ENCODE peak calls at places on chromosome X, in nine cellular contexts. J is AG04450, V is astrocyte of the spinal cord, Y is AG04449, L is right lobe of liver, R is WERI-Rb-1, U is tibial nerve, F is foreskin fibroblast, G is adrenal gland. A is an unnamed sample.

GRCh38 chrX:42189601-42190000 is 266.2 kb upstream of the CASK start:
- DNase-seq in G (no peak), V (peak; percentile 17), Y (no peak), R (no peak), F (no peak), U (no peak), L (no peak), J (no peak), A (no peak)

GRCh38 chrX:39212456-39212855 is 411.2 kb downstream of the MID1IP1 start:
- DNase-seq in F (no peak), R (no peak), U (no peak), G (no peak), J (no peak), V (no peak), L (no peak), Y (no peak), A (no peak)

GRCh38 chrX:9997524-9997923 is 30.4 kb downstream of the CLDN34 start:
- DNase-seq in L (no peak), V (no peak), Y (no peak), R (no peak), G (no peak), U (no peak), J (no peak), F (no peak), A (no peak)

GRCh38 chrX:10579753-10580060 is 40.7 kb downstream of the MID1 start:
- DNase-seq in Y (no peak), F (peak; percentile 57), G (no peak), J (no peak), R (no peak), U (no peak), V (peak; percentile 81), L (no peak), A (no peak)

GRCh38 chrX:124212622-124213021 is 119.8 kb upstream of the TEX13D start:
- DNase-seq in Y (no peak), U (no peak), V (no peak), G (no peak), L (no peak), J (no peak), F (no peak), R (no peak), A (no peak)

GRCh38 chrX:80021611-80022010 is 7.1 kb downstream of the TBX22 start:
- DNase-seq in Y (no peak), U (no peak), R (no peak), L (no peak), F (no peak), V (no peak), G (no peak), J (no peak), A (no peak)

GRCh38 chrX:65750674-65751469 is 83.4 kb downstream of the MSN start:
- DNase-seq in L (no peak), Y (no peak), G (no peak), U (no peak), F (no peak), R (no peak), V (no peak), J (no peak), A (no peak)

GRCh38 chrX:13938766-13939530 is 90.7 kb downstream of the GEMIN8 start:
- DNase-seq in Y (no peak), L (no peak), F (no peak), G (no peak), J (no peak), U (no peak), V (no peak), R (peak; percentile 68), A (no peak)

GRCh38 chrX:22041931-22042530 is 9.9 kb downstream of the PHEX start:
- DNase-seq in G (no peak), J (no peak), L (no peak), F (peak; percentile 14), R (no peak), Y (no peak), V (no peak), U (no peak), A (no peak)

GRCh38 chrX:7985568-7985967 is 58.4 kb upstream of the PNPLA4 start:
- DNase-seq in V (peak; percentile 35), U (no peak), J (no peak), G (no peak), Y (no peak), L (no peak), F (peak; percentile 43), R (no peak), A (no peak)

GRCh38 chrX:9862953-9863352 is 76.7 kb downstream of the SHROOM2 start:
- DNase-seq in G (no peak), J (no peak), V (no peak), F (no peak), Y (no peak), L (no peak), U (no peak), R (no peak), A (no peak)

GRCh38 chrX:95703696-95704095 is 980.9 kb upstream of the DIAPH2 start:
- DNase-seq in J (peak; percentile 2), F (peak; percentile 25), U (no peak), L (no peak), Y (no peak), V (peak; percentile 15), R (no peak), G (no peak), A (no peak)

GRCh38 chrX:8845060-8845459 is 43.9 kb upstream of the FAM9A start:
- DNase-seq in R (no peak), L (no peak), Y (no peak), U (no peak), F (peak; percentile 63), V (peak; percentile 73), G (no peak), J (peak; percentile 24), A (peak; percentile 59)

GRCh38 chrX:134836497-134836968 is 154.3 kb upstream of the SMIM10 start:
- DNase-seq in U (no peak), L (no peak), V (peak; percentile 14), R (no peak), Y (no peak), F (peak; percentile 58), G (no peak), J (no peak), A (peak; percentile 7)

GRCh38 chrX:70480660-70481018 is 36.0 kb downstream of the DLG3 start:
- DNase-seq in R (peak; percentile 39), J (no peak), F (no peak), G (no peak), Y (no peak), U (no peak), V (no peak), L (no peak), A (no peak)

GRCh38 chrX:77788050-77788449 is 2.0 kb upstream of the ATRX start:
- DNase-seq in U (peak; percentile 21), G (peak; percentile 26), F (peak; percentile 50), J (no peak), V (no peak), R (no peak), Y (no peak), L (no peak), A (no peak)

GRCh38 chrX:21004835-21005234 is 369.4 kb upstream of the CNKSR2 start:
- DNase-seq in J (no peak), U (no peak), L (no peak), R (no peak), G (no peak), Y (no peak), F (peak; percentile 0), V (no peak), A (no peak)

GRCh38 chrX:139750390-139750789 is 42.4 kb upstream of the MCF2 start:
- DNase-seq in J (no peak), V (no peak), R (no peak), U (no peak), F (no peak), Y (no peak), G (no peak), L (no peak), A (no peak)

GRCh38 chrX:68686684-68687045 is 39.2 kb downstream of the STARD8 start:
- DNase-seq in R (peak; percentile 17), L (no peak), U (peak; percentile 35), V (peak; percentile 24), J (no peak), Y (no peak), G (no peak), F (peak; percentile 14), A (no peak)
- H3K4me3 ChIP-seq in R (peak overlapping the region; percentile 34), L (peak overlapping the region; percentile 33), U (peak overlapping the region; percentile 54), V (peak overlapping the region; percentile 29), J (peak overlapping the region; percentile 49), Y (peak overlapping the region; percentile 46), G (no peak overlapping the region), F (peak overlapping the region; percentile 41), A (peak overlapping the region; percentile 36)

GRCh38 chrX:150514462-150514861 is 54.0 kb upstream of the MTM1 start:
- DNase-seq in J (no peak), R (no peak), L (no peak), Y (no peak), U (no peak), G (no peak), V (no peak), F (no peak), A (no peak)
- TF ChIP-seq CTCF in J (no peak), R (no peak), L (no peak), Y (no peak), U (no peak), G (no peak), V (no peak), F (no peak), A (no peak)

GRCh38 chrX:120457766-120458180 is 11.3 kb downstream of the LAMP2 start:
- DNase-seq in V (peak; percentile 84), G (no peak), L (no peak), R (no peak), F (peak; percentile 83), Y (peak; percentile 52), U (no peak), J (peak; percentile 21), A (peak; percentile 38)

GRCh38 chrX:120456973-120457372 is 12.1 kb downstream of the LAMP2 start:
- DNase-seq in F (peak; percentile 46), J (no peak), V (peak; percentile 47), Y (no peak), G (no peak), U (no peak), R (no peak), L (no peak), A (peak; percentile 26)

GRCh38 chrX:120462370-120462769 is 6.7 kb downstream of the LAMP2 start:
- DNase-seq in F (no peak), Y (no peak), G (no peak), L (no peak), V (no peak), R (no peak), U (no peak), J (no peak), A (no peak)

GRCh38 chrX:120463241-120463640 is 5.9 kb downstream of the LAMP2 start:
- DNase-seq in G (no peak), F (peak; percentile 57), J (no peak), Y (no peak), V (peak; percentile 39), L (no peak), U (peak; percentile 40), R (no peak), A (no peak)

GRCh38 chrX:120459313-120459712 is 9.8 kb downstream of the LAMP2 start:
- DNase-seq in G (no peak), F (no peak), R (no peak), L (no peak), Y (no peak), J (no peak), U (no peak), V (no peak), A (no peak)
- H3K4me3 ChIP-seq in G (no peak overlapping the region), F (no peak overlapping the region), R (no peak overlapping the region), L (no peak overlapping the region), Y (no peak overlapping the region), J (no peak overlapping the region), U (no peak overlapping the region), V (no peak overlapping the region), A (no peak overlapping the region)

DNA sequence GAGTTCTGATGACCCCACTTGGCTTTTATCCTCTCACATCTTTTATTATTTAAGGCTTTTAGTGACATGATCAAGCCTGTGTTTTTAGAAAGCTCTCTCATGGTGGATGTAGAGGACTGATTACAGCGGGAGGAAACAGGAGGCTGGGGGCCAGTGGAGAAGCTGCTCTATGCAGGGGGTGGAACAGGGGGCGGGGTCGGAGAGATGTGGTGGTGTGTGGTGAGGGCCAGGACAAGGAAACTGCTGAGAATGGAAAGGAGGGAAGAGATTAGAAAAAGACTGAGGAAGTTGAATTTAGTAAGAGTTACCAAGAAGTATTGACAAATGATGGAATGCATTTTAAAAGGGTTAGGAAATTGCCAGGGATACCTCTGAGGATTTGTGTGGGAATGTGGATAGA is 292.2 kb downstream of the ZIC3 start:
- DNase-seq in V (no peak), U (no peak), L (no peak), J (no peak), R (no peak), F (no peak), Y (no peak), G (no peak), A (no peak)
- TF ChIP-seq CTCF in V (no peak), U (no peak), L (no peak), J (no peak), R (no peak), F (no peak), Y (no peak), G (no peak), A (no peak)

A was measured in HFF-Myc.